ENCODE peak calls at places on chromosome 2, in four cellular contexts. R is mesendoderm, I is erythroblast, F is T47D. U is an unnamed sample.

GRCh38 chr2:10448208-10448645 is at the start of gene ODC1:
- DNase-seq in R (peak), F (peak), I (peak), U (peak)

GRCh38 chr2:177161741-177162440 is 50.7 kb upstream of the HNRNPA3 start:
- DNase-seq in R (no peak), F (peak), I (peak), U (peak)

GRCh38 chr2:96971926-96972444 is 14.4 kb downstream of the FAM178B start:
- DNase-seq in I (no peak), F (no peak), R (no peak), U (no peak)

GRCh38 chr2:26605969-26606846 is 35.0 kb downstream of the CIB4 start:
- DNase-seq in R (peak), I (no peak), F (no peak), U (no peak)

GRCh38 chr2:107112561-107112960 is 226.6 kb upstream of the ST6GAL2 start:
- DNase-seq in R (no peak), I (no peak), F (no peak), U (no peak)

GRCh38 chr2:187250137-187250536 is 197.9 kb downstream of the CALCRL start:
- DNase-seq in I (no peak), F (no peak), R (no peak), U (no peak)

GRCh38 chr2:120132190-120132589 is 91.0 kb downstream of the TMEM185B start:
- DNase-seq in I (no peak), F (no peak), R (no peak), U (no peak)

GRCh38 chr2:26008851-26009566 is 24.9 kb upstream of the RAB10 start:
- DNase-seq in F (no peak), R (no peak), I (peak), U (no peak)

GRCh38 chr2:146468578-146468977 is 1376.3 kb upstream of the ACVR2A start:
- DNase-seq in R (no peak), I (no peak), F (no peak), U (no peak)

GRCh38 chr2:44268259-44268649 is 7.0 kb upstream of the SLC3A1 start:
- DNase-seq in F (no peak), I (no peak), R (peak), U (peak)

GRCh38 chr2:67574230-67574629 is 177.1 kb downstream of the ETAA1 start:
- DNase-seq in I (no peak), R (no peak), F (no peak), U (no peak)

GRCh38 chr2:201254331-201254730 is 6.0 kb upstream of the CASP8 start:
- DNase-seq in R (peak), I (peak), F (peak), U (no peak)

GRCh38 chr2:113930448-113930847 is 40.6 kb downstream of the ACTR3 start:
- DNase-seq in I (no peak), R (no peak), F (no peak), U (no peak)

GRCh38 chr2:63440612-63441011 is 147.7 kb downstream of the WDPCP start:
- DNase-seq in R (no peak), F (no peak), I (no peak), U (no peak)

GRCh38 chr2:241391892-241392665 is 36.0 kb downstream of the FARP2 start:
- DNase-seq in I (peak), F (peak), R (peak), U (peak)

GRCh38 chr2:239835056-239835455 is 190.1 kb downstream of the NDUFA10 start:
- DNase-seq in F (no peak), R (no peak), I (no peak), U (no peak)

GRCh38 chr2:98034745-98035144 is 39.0 kb upstream of the TMEM131 start:
- DNase-seq in I (peak), R (peak), F (no peak), U (no peak)

GRCh38 chr2:109264595-109265328 is 135.8 kb downstream of the SH3RF3 start:
- DNase-seq in R (no peak), I (no peak), F (no peak), U (no peak)

GRCh38 chr2:31972059-31972458 is 38.7 kb downstream of the MEMO1 start:
- DNase-seq in I (no peak), F (no peak), R (no peak), U (no peak)

GRCh38 chr2:38148501-38148900 is 72.5 kb upstream of the CYP1B1 start:
- DNase-seq in F (peak), I (no peak), R (no peak), U (no peak)

U was measured in neural progenitor cell.